ENCODE peak calls at places on chromosomes 4 and X, in eight cellular contexts. F is Panc1, W is endothelial cell, N is RWPE1, B is prostate gland, X is osteocyte, V is AG09319, O is bronchial epithelial cell. D is an unnamed sample.

GRCh38 chrX:64975491-64975890 is 759 bp downstream of the ZC4H2 start:
- DNase-seq in W (peak; percentile 27), F (no peak), O (peak; percentile 9), X (peak; percentile 84), N (no peak), B (peak; percentile 5), V (no peak), D (peak; percentile 36)

GRCh38 chrX:55336176-55336575 is 71.5 kb upstream of the PAGE3 start:
- DNase-seq in O (peak; percentile 78), W (no peak), V (no peak), N (no peak), B (no peak), X (no peak), F (no peak), D (no peak)

GRCh38 chr4:152605031-152605430 is 69.1 kb upstream of the FBXW7 start:
- DNase-seq in N (no peak), O (no peak), X (no peak), W (no peak), B (no peak), V (no peak), F (no peak), D (no peak)

GRCh38 chr4:110850461-110851447 is 227.9 kb upstream of the PITX2 start:
- DNase-seq in X (no peak), O (no peak), V (no peak), N (no peak), B (no peak), W (no peak), F (no peak), D (no peak)

GRCh38 chrX:7552758-7553157 is 290.2 kb upstream of the VCX start:
- DNase-seq in O (no peak), F (no peak), W (no peak), V (no peak), X (no peak), N (no peak), B (no peak), D (peak; percentile 3)

GRCh38 chr4:183181081-183181480 is 82.0 kb downstream of the WWC2 start:
- DNase-seq in V (no peak), X (no peak), F (no peak), W (no peak), B (no peak), O (no peak), N (no peak), D (no peak)

GRCh38 chrX:121854614-121854911 is 807.2 kb downstream of the GLUD2 start:
- DNase-seq in V (no peak), F (no peak), N (no peak), X (no peak), B (no peak), O (no peak), W (no peak), D (no peak)

GRCh38 chrX:87299563-87300160 is 217.9 kb upstream of the KLHL4 start:
- DNase-seq in W (no peak), O (peak; percentile 11), B (no peak), F (no peak), N (peak; percentile 2), X (no peak), V (no peak), D (peak; percentile 47)

GRCh38 chrX:119763175-119763574 is 4.8 kb downstream of the SOWAHD start:
- DNase-seq in N (no peak), X (no peak), F (no peak), B (no peak), O (no peak), W (no peak), V (peak; percentile 48), D (no peak)

GRCh38 chrX:120690941-120691340 is 61.1 kb upstream of the C1GALT1C1 start:
- DNase-seq in W (no peak), V (no peak), O (no peak), X (no peak), N (no peak), F (no peak), B (no peak), D (no peak)

GRCh38 chrX:104707572-104707971 is 141.6 kb downstream of the IL1RAPL2 start:
- DNase-seq in N (peak; percentile 1), W (no peak), X (no peak), B (no peak), O (peak; percentile 62), V (no peak), F (no peak), D (peak; percentile 17)

GRCh38 chrX:34810911-34811310 is 131.7 kb upstream of the FAM47B start:
- DNase-seq in F (no peak), W (no peak), O (no peak), B (no peak), V (no peak), N (no peak), X (no peak), D (no peak)

GRCh38 chr4:16969696-16970135 is 71.3 kb upstream of the LDB2 start:
- DNase-seq in B (no peak), N (no peak), O (peak; percentile 39), F (no peak), X (no peak), V (no peak), W (no peak), D (peak; percentile 92)

GRCh38 chr4:171674781-171675180 is 138.4 kb upstream of the GALNTL6 start:
- DNase-seq in W (no peak), F (no peak), B (no peak), V (no peak), O (no peak), X (no peak), N (no peak), D (no peak)

GRCh38 chrX:68411729-68412128 is 21.6 kb downstream of the OPHN1 start:
- DNase-seq in X (no peak), W (no peak), V (no peak), N (no peak), O (peak; percentile 25), B (peak; percentile 10), F (no peak), D (no peak)

GRCh38 chr4:23033796-23034195 is 341.1 kb downstream of the GBA3 start:
- DNase-seq in O (no peak), N (no peak), X (no peak), B (no peak), V (no peak), W (no peak), F (no peak), D (no peak)

GRCh38 chrX:115147220-115147619 is 42.0 kb upstream of the RBMXL3 start:
- DNase-seq in F (no peak), B (no peak), O (peak; percentile 39), X (no peak), N (peak; percentile 4), V (no peak), W (no peak), D (peak; percentile 25)

GRCh38 chr4:41532336-41532735 is 5.6 kb upstream of the LIMCH1 start:
- DNase-seq in N (no peak), W (no peak), V (no peak), B (no peak), X (no peak), F (no peak), O (no peak), D (no peak)

GRCh38 chrX:111869639-111870034 is 6.3 kb upstream of the TRPC5OS start:
- DNase-seq in O (peak; percentile 37), N (peak; percentile 5), F (peak; percentile 27), B (peak; percentile 17), X (no peak), W (peak; percentile 37), V (peak; percentile 12), D (peak; percentile 61)

DNA sequence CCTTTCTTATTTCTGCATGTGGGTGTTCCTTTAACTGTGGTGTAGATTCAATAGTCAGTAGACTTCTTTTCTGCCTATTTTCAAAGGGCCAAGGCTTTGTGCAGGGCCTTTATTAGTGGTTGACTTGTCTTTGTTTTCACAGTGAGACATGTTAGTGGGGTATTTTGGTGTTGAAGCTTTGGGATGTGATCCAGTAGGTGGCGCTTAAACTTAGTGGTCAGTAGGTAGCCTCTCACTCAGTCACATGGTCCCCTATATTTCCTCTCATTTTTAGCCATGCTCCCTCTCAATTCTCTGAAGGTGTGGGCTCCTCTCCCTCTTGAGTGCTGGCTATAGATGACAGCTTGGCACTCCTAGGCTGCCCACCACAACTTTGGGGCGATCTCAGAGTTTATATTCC is 23.4 kb upstream of the SLC10A7 start:
- DNase-seq in V (no peak), W (peak; percentile 14), F (no peak), B (no peak), O (peak; percentile 45), N (no peak), X (no peak), D (peak; percentile 62)
- TF ChIP-seq CTCF in V (peak; percentile 35), W (no peak), F (peak; percentile 29), B (no peak), O (peak; percentile 60), N (no peak), X (peak; percentile 6), D (peak; percentile 28)

GRCh38 chr4:7381890-7382633 is 52.7 kb downstream of the PSAPL1 start:
- DNase-seq in N (no peak), V (no peak), B (no peak), O (no peak), X (no peak), F (no peak), W (no peak), D (no peak)
- TF ChIP-seq CTCF in N (no peak), V (no peak), B (no peak), O (no peak), X (no peak), F (no peak), W (no peak), D (no peak)

DNA sequence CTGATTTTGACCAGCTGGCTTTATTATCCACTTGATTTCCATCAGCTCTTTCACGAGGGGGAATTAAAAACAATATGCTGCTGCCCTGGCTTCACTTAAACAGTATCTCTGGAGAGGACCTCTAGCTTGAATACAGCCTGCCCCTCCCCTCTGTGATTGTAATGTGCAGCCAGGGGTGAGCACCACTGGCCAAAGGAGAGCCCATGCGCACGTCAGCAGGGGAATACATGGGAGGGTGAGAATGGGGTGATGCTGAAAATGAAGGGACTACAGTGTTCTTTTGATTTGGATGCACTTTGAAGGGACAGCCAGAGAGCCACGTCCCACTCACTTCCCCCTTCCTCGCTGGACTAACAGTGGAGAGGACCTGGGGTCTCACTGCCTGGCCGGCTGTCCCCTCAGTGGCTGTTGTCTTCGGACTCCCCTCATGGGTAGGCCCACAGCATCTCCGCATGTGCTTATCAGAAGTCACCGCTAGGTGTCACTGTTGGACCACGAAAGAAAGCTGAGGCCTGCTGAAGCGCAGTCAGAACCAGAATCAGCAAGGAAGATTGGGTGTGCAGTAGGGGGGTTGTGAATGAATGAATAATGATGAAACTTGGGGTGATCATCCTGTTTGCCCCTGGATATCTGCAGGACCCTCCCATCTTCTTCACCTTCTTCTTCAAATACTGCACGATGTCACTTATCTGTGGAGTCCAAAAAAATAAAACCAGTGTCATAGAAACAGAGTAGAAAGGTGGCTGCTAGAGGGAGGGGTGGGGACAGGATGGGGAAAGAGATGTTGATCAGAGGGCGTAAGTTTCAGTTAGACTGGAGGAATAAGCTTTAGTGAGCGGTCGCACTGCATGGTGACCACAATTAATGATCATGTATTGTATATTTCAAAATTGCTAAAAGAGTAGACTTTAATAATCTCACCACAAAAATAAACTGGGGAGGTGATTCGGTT is 32.8 kb downstream of the CLCN4 start:
- DNase-seq in O (peak; percentile 29), W (peak; percentile 74), F (peak; percentile 35), B (peak; percentile 49), X (peak; percentile 91), V (no peak), N (peak; percentile 27), D (peak; percentile 78)
- TF ChIP-seq CTCF in O (peak; percentile 54), W (peak; percentile 80), F (peak; percentile 61), B (peak; percentile 75), X (peak; percentile 91), V (peak; percentile 74), N (peak; percentile 38), D (peak; percentile 83)

DNA sequence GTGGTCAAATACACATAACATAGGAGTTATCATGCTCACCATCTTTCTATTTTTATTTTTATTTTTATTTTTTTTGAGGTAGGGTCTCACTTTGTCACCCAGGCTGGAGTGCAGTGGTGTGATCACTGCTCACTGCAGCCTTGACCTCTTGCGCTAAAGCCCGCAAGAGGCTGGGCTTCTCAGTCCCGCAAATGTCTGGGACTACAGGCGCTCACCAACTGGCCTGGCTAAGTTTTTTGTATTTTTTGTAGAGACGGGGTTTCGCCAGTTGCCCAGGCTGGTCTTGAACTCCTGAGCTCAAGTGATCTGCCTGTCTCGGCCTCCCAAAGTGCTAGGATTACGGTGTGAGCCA is 295 bp upstream of the TLR10 start:
- DNase-seq in W (no peak), V (no peak), B (no peak), O (no peak), N (no peak), X (no peak), F (no peak), D (no peak)
- TF ChIP-seq CTCF in W (no peak), V (no peak), B (no peak), O (no peak), N (peak; percentile 36), X (no peak), F (peak; percentile 12), D (no peak)

D was measured in MCF 10A.